ENCODE peak calls at places on chromosomes 12 and 14, in nine cellular contexts. I, C, Y, D, U, K, V, J and O are unnamed samples.

GRCh38 chr14:24513009-24513408 is 4.9 kb upstream of the CMA1 start:
- DNase-seq in I (no peak), C (no peak), Y (no peak), D (peak; percentile 36), U (no peak), K (no peak), V (no peak), J (peak; percentile 1), O (no peak)

GRCh38 chr12:118958520-118958919 is 22.8 kb upstream of the SRRM4 start:
- DNase-seq in I (no peak), C (no peak), Y (no peak), D (peak; percentile 35), U (no peak), K (no peak), V (no peak), J (no peak), O (no peak)

GRCh38 chr12:21962821-21963220 is 21.6 kb upstream of the ABCC9 start:
- DNase-seq in I (no peak), C (no peak), Y (no peak), D (no peak), U (no peak), K (no peak), V (no peak), J (no peak), O (no peak)

GRCh38 chr12:115837220-115837619 is 440.3 kb downstream of the MED13L start:
- DNase-seq in I (no peak), C (no peak), Y (no peak), D (no peak), U (no peak), K (no peak), V (no peak), J (no peak), O (no peak)

GRCh38 chr12:8644345-8645248 is 18.0 kb downstream of the MFAP5 start:
- DNase-seq in I (no peak), C (no peak), Y (no peak), D (no peak), U (no peak), K (no peak), V (no peak), J (peak; percentile 6), O (peak; percentile 84)

GRCh38 chr12:52713960-52714886 is 10.9 kb upstream of the KRT77 start:
- DNase-seq in I (no peak), C (no peak), Y (no peak), D (peak; percentile 77), U (no peak), K (no peak), V (no peak), J (no peak), O (no peak)

GRCh38 chr14:103108749-103109207 is 14.3 kb downstream of the EXOC3L4 start:
- DNase-seq in I (no peak), C (peak; percentile 29), Y (no peak), D (no peak), U (no peak), K (no peak), V (no peak), J (peak; percentile 45), O (no peak)

GRCh38 chr12:58977476-58977875 is 57.2 kb upstream of the LRIG3 start:
- DNase-seq in I (no peak), C (no peak), Y (no peak), D (no peak), U (no peak), K (no peak), V (no peak), J (no peak), O (no peak)

GRCh38 chr12:51232642-51233041 is 6.0 kb upstream of the DAZAP2 start:
- DNase-seq in I (no peak), C (no peak), Y (no peak), D (no peak), U (no peak), K (no peak), V (no peak), J (no peak), O (no peak)

GRCh38 chr12:79737875-79738718 is 47.3 kb upstream of the PAWR start:
- DNase-seq in I (peak; percentile 61), C (peak; percentile 77), Y (peak; percentile 27), D (peak; percentile 74), U (peak; percentile 42), K (no peak), V (peak; percentile 66), J (peak; percentile 76), O (peak; percentile 81)

GRCh38 chr14:41607966-41608663 is 1.4 kb downstream of the LRFN5 start:
- DNase-seq in I (no peak), C (no peak), Y (no peak), D (peak; percentile 44), U (no peak), K (no peak), V (no peak), J (no peak), O (no peak)

GRCh38 chr12:131024721-131025120 is 71.0 kb downstream of the ADGRD1 start:
- DNase-seq in I (no peak), C (no peak), Y (no peak), D (no peak), U (no peak), K (no peak), V (no peak), J (no peak), O (no peak)

GRCh38 chr14:88866305-88866704 is 41.9 kb downstream of the TTC8 start:
- DNase-seq in I (no peak), C (no peak), Y (no peak), D (peak; percentile 7), U (no peak), K (no peak), V (no peak), J (no peak), O (peak; percentile 4)

GRCh38 chr14:100835278-100836052 is 9.5 kb downstream of the MEG3 start:
- DNase-seq in I (no peak), C (no peak), Y (no peak), D (no peak), U (no peak), K (no peak), V (no peak), J (no peak), O (no peak)

GRCh38 chr14:100834441-100835277 is 8.7 kb downstream of the MEG3 start:
- DNase-seq in I (no peak), C (no peak), Y (no peak), D (no peak), U (no peak), K (no peak), V (no peak), J (no peak), O (no peak)

GRCh38 chr14:100830681-100831080 is 4.8 kb downstream of the MEG3 start:
- DNase-seq in I (no peak), C (no peak), Y (no peak), D (peak; percentile 98), U (no peak), K (no peak), V (no peak), J (no peak), O (no peak)

GRCh38 chr14:100836053-100836805 is 10.3 kb downstream of the MEG3 start:
- DNase-seq in I (no peak), C (no peak), Y (no peak), D (no peak), U (no peak), K (no peak), V (no peak), J (no peak), O (no peak)

DNA sequence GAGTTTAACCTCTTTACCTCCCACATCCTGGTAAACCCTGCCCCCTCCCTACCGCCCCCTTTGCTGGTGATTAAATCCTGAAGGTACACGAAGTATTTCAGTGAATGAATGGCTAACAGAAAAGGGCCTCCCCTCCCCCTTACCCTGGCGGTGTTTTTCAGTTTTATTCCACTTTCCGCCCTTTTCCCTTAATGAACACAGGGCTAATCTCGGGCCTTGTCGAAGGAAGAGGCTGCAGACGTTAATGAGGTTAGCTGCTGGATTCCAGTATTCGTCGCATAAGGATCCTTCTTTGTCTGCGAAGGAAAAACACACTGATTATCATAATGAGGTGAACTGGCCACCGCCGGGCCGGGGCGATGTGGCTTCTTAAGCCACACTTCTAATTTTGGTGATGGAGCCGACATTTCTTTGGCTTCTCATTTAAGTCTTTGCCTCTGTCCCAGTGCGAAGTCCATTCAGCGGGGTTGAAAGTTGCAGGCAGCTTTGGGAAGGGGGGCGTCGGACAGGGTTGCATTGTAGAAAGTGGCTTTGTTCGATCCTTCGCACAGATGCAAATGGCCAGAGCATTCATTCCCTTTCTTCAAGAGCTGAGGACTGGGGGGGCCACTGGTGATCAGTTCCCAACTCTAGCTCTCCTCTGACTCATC is 6.5 kb downstream of the MEG3 start:
- DNase-seq in I (no peak), C (no peak), Y (no peak), D (peak; percentile 94), U (no peak), K (no peak), V (no peak), J (no peak), O (no peak)
- TF ChIP-seq CTCF in I (no peak), C (no peak), Y (no peak), D (peak; percentile 7), U (no peak), K (no peak), V (no peak), J (no peak), O (no peak)

GRCh38 chr14:92513966-92514843 is 624 bp downstream of the RIN3 start:
- DNase-seq in I (no peak), C (peak; percentile 35), Y (no peak), D (peak; percentile 43), U (no peak), K (no peak), V (no peak), J (peak; percentile 43), O (peak; percentile 28)
- H3K4me3 ChIP-seq in I (peak overlapping the region; percentile 58), C (peak overlapping the region; percentile 70), Y (peak overlapping the region; percentile 55), D (peak overlapping the region; percentile 63), U (peak overlapping the region; percentile 69), K (peak overlapping the region; percentile 87), V (peak overlapping the region; percentile 67), J (peak overlapping the region; percentile 29), O (peak overlapping the region; percentile 54)

GRCh38 chr12:81610955-81611889 is 147.9 kb downstream of the PPFIA2 start:
- DNase-seq in I (no peak), C (peak; percentile 12), Y (no peak), D (peak; percentile 33), U (no peak), K (no peak), V (no peak), J (peak; percentile 8), O (peak; percentile 28)
- TF ChIP-seq CTCF in I (peak; percentile 49), C (peak; percentile 33), Y (peak; percentile 63), D (peak; percentile 49), U (no peak), K (no peak), V (no peak), J (peak; percentile 41), O (peak; percentile 57)

DNA sequence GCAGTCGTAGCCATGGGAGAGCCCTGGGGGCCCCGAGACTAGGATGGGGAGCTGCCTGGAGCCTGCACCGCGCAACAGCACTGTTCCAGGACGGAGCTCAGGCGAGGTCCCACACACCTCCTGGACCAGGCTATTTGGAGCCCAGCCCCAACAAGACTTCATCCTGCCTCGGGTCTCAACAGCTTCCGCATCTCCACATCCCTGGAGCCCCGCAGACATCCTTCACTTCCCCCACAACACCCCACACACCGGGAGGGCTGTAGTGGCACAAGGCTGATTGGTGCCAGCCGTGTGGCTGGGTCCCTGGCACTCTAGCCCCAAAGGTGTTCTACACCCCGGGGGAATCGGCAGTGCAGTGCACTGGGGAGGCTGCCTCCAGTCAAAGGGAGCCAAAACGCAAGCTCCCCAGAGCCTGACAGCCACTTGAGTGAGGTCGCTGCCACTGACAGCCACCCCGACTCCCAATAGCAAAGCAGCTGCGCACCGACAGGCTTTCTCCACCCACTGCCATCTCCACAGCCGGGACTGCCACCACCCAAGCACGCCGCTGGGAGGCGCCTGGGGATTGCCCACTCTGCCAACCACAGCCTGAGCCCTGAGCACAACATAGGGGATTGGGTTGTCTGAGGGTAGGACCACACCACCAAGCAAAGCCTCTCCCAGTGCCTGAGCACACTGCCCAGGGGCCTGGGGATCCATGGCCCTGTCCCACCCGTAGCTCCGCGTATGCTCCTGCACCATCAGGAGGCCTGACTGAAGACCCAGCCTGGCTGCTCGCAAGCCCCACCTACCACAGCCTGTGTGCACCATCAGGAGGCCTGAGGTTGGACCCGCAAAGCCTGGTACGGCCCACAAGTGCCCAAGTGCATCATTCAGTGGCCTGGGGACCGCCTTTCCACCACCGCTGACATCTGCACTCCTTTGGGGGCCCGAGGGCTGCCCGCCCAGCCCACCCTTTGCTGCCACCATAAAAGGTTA is 13.2 kb upstream of the KLRF1 start:
- DNase-seq in I (no peak), C (peak; percentile 61), Y (no peak), D (peak; percentile 81), U (peak; percentile 79), K (peak; percentile 75), V (peak; percentile 60), J (peak; percentile 73), O (peak; percentile 74)
- H3K4me3 ChIP-seq in I (no peak overlapping the region), C (peak overlapping the region; percentile 41), Y (peak overlapping the region; percentile 19), D (peak overlapping the region; percentile 48), U (peak overlapping the region; percentile 31), K (peak overlapping the region; percentile 38), V (peak overlapping the region; percentile 5), J (no peak overlapping the region), O (peak overlapping the region; percentile 41)